ENCODE peak calls at places on chromosome 16, in ten cellular contexts. One of them, this sample, is unnamed.
A peak's percentile ranks its signal among the peaks of the same experiment; 100 is the strongest.

GRCh38 chr16:4612977-4613635 is 1.6 kb downstream of the UBALD1 start:
- DNase-seq in body of pancreas: no peak
- DNase-seq in AG04449: no peak
- DNase-seq in prostate gland: no peak
- DNase-seq in B cell: no peak
- DNase-seq in naive thymus-derived CD8-positive, alpha-beta T cell: no peak
- DNase-seq in AG10803: no peak
- DNase-seq in H9: peak; percentile 46
- DNase-seq in HFFc6: no peak
- DNase-seq in fibroblast of gingiva: no peak
- DNase-seq in this sample: no peak

GRCh38 chr16:57640612-57641011 is 12.2 kb downstream of the ADGRG1 start:
- DNase-seq in body of pancreas: peak; percentile 50
- DNase-seq in AG04449: no peak
- DNase-seq in prostate gland: no peak
- DNase-seq in B cell: no peak
- DNase-seq in naive thymus-derived CD8-positive, alpha-beta T cell: no peak
- DNase-seq in AG10803: no peak
- DNase-seq in H9: no peak
- DNase-seq in HFFc6: no peak
- DNase-seq in fibroblast of gingiva: no peak
- DNase-seq in this sample: no peak

GRCh38 chr16:9709221-9709620 is 473.0 kb downstream of the GRIN2A start:
- DNase-seq in body of pancreas: no peak
- DNase-seq in AG04449: no peak
- DNase-seq in prostate gland: no peak
- DNase-seq in B cell: no peak
- DNase-seq in naive thymus-derived CD8-positive, alpha-beta T cell: no peak
- DNase-seq in AG10803: no peak
- DNase-seq in H9: no peak
- DNase-seq in HFFc6: no peak
- DNase-seq in fibroblast of gingiva: no peak
- DNase-seq in this sample: no peak

GRCh38 chr16:56102159-56102798 is 89.0 kb upstream of the GNAO1 start:
- DNase-seq in body of pancreas: peak; percentile 11
- DNase-seq in AG04449: no peak
- DNase-seq in prostate gland: no peak
- DNase-seq in B cell: no peak
- DNase-seq in naive thymus-derived CD8-positive, alpha-beta T cell: no peak
- DNase-seq in AG10803: peak; percentile 3
- DNase-seq in H9: no peak
- DNase-seq in HFFc6: no peak
- DNase-seq in fibroblast of gingiva: no peak
- DNase-seq in this sample: no peak

GRCh38 chr16:71670537-71670936 is 44.6 kb downstream of the MARVELD3 start:
- DNase-seq in body of pancreas: no peak
- DNase-seq in AG04449: no peak
- DNase-seq in prostate gland: no peak
- DNase-seq in B cell: no peak
- DNase-seq in naive thymus-derived CD8-positive, alpha-beta T cell: no peak
- DNase-seq in AG10803: no peak
- DNase-seq in H9: no peak
- DNase-seq in HFFc6: no peak
- DNase-seq in fibroblast of gingiva: no peak
- DNase-seq in this sample: no peak

GRCh38 chr16:3020604-3021448 is 658 bp downstream of the TNFRSF12A start:
- DNase-seq in body of pancreas: peak; percentile 95
- DNase-seq in AG04449: no peak
- DNase-seq in prostate gland: peak; percentile 73
- DNase-seq in B cell: peak; percentile 53
- DNase-seq in naive thymus-derived CD8-positive, alpha-beta T cell: no peak
- DNase-seq in AG10803: peak; percentile 89
- DNase-seq in H9: peak; percentile 96
- DNase-seq in HFFc6: peak; percentile 86
- DNase-seq in fibroblast of gingiva: peak; percentile 83
- DNase-seq in this sample: peak; percentile 35

GRCh38 chr16:49961087-49961486 is 63.9 kb upstream of the CNEP1R1 start:
- DNase-seq in body of pancreas: no peak
- DNase-seq in AG04449: no peak
- DNase-seq in prostate gland: peak; percentile 33
- DNase-seq in B cell: no peak
- DNase-seq in naive thymus-derived CD8-positive, alpha-beta T cell: no peak
- DNase-seq in AG10803: peak; percentile 70
- DNase-seq in H9: no peak
- DNase-seq in HFFc6: peak; percentile 23
- DNase-seq in fibroblast of gingiva: peak; percentile 76
- DNase-seq in this sample: no peak

GRCh38 chr16:30033270-30033669 is 2.2 kb upstream of the TLCD3B start:
- DNase-seq in body of pancreas: no peak
- DNase-seq in AG04449: no peak
- DNase-seq in prostate gland: no peak
- DNase-seq in B cell: no peak
- DNase-seq in naive thymus-derived CD8-positive, alpha-beta T cell: no peak
- DNase-seq in AG10803: no peak
- DNase-seq in H9: no peak
- DNase-seq in HFFc6: no peak
- DNase-seq in fibroblast of gingiva: no peak
- DNase-seq in this sample: peak; percentile 35

GRCh38 chr16:19757762-19758595 is 39.9 kb downstream of the IQCK start:
- DNase-seq in body of pancreas: no peak
- DNase-seq in AG04449: no peak
- DNase-seq in prostate gland: no peak
- DNase-seq in B cell: no peak
- DNase-seq in naive thymus-derived CD8-positive, alpha-beta T cell: no peak
- DNase-seq in AG10803: no peak
- DNase-seq in H9: no peak
- DNase-seq in HFFc6: no peak
- DNase-seq in fibroblast of gingiva: no peak
- DNase-seq in this sample: no peak

GRCh38 chr16:17335826-17336492 is 134.8 kb downstream of the XYLT1 start:
- DNase-seq in body of pancreas: no peak
- DNase-seq in AG04449: no peak
- DNase-seq in prostate gland: peak; percentile 52
- DNase-seq in B cell: no peak
- DNase-seq in naive thymus-derived CD8-positive, alpha-beta T cell: no peak
- DNase-seq in AG10803: no peak
- DNase-seq in H9: no peak
- DNase-seq in HFFc6: no peak
- DNase-seq in fibroblast of gingiva: peak; percentile 9
- DNase-seq in this sample: no peak

GRCh38 chr16:23357761-23358290 is 55.7 kb downstream of the SCNN1B start:
- DNase-seq in body of pancreas: no peak
- DNase-seq in AG04449: no peak
- DNase-seq in prostate gland: no peak
- DNase-seq in B cell: no peak
- DNase-seq in naive thymus-derived CD8-positive, alpha-beta T cell: no peak
- DNase-seq in AG10803: no peak
- DNase-seq in H9: no peak
- DNase-seq in HFFc6: no peak
- DNase-seq in fibroblast of gingiva: no peak
- DNase-seq in this sample: no peak

GRCh38 chr16:66895697-66895995 is 15.3 kb downstream of the PDP2 start:
- DNase-seq in body of pancreas: no peak
- DNase-seq in AG04449: no peak
- DNase-seq in prostate gland: no peak
- DNase-seq in B cell: no peak
- DNase-seq in naive thymus-derived CD8-positive, alpha-beta T cell: no peak
- DNase-seq in AG10803: no peak
- DNase-seq in H9: no peak
- DNase-seq in HFFc6: no peak
- DNase-seq in fibroblast of gingiva: no peak
- DNase-seq in this sample: no peak